ENCODE peak calls at places on chromosomes 11 and 22, in ten cellular contexts. W is GM04504; O is body of pancreas; K is M059J; U is epithelial cell of esophagus; A is fibroblast of lung; I is iris pigment epithelial cell; P is progenitor cell of endocrine pancreas; H is activated CD4-positive, CD25-positive, alpha-beta regulatory T cell; G is activated T-cell treated with anti-CD3 and anti-CD28 coated beads for 48 hours. S is an unnamed sample.

GRCh38 chr11:62854825-62855570 is 15.6 kb upstream of the WDR74 start:
- DNase-seq in P (no peak), G (no peak), W (no peak), I (peak), A (no peak), H (no peak), K (no peak), U (no peak), O (no peak), S (no peak)

GRCh38 chr11:65625628-65626342 is 10.2 kb downstream of the PCNX3 start:
- DNase-seq in K (no peak), H (no peak), A (no peak), W (no peak), O (peak), I (no peak), G (no peak), P (no peak), U (peak), S (peak)

GRCh38 chr22:37419916-37420655 is 7.2 kb downstream of the ELFN2 start:
- DNase-seq in U (peak), P (no peak), O (no peak), H (no peak), I (peak), W (no peak), A (peak), G (peak), K (peak), S (peak)

GRCh38 chr11:46352063-46352841 is 5.0 kb downstream of the DGKZ start:
- DNase-seq in A (no peak), I (no peak), G (peak), K (no peak), H (peak), P (peak), O (peak), U (peak), W (no peak), S (peak)

GRCh38 chr11:20158597-20159257 is 1.5 kb downstream of the DBX1 start:
- DNase-seq in K (peak), A (peak), P (peak), O (peak), H (no peak), W (peak), U (peak), I (peak), G (no peak), S (no peak)

GRCh38 chr11:73759520-73760065 is 1.3 kb downstream of the RAB6A start:
- DNase-seq in W (peak), H (no peak), I (peak), G (no peak), O (no peak), P (no peak), A (peak), K (peak), U (no peak), S (no peak)

GRCh38 chr11:132068556-132068955 is 698.1 kb downstream of the NTM start:
- DNase-seq in P (no peak), K (no peak), W (no peak), U (no peak), O (no peak), I (no peak), A (peak), H (no peak), G (no peak), S (no peak)

GRCh38 chr11:94805994-94806393 is 37.8 kb downstream of the AMOTL1 start:
- DNase-seq in W (no peak), K (no peak), H (no peak), I (peak), U (no peak), O (no peak), G (no peak), P (no peak), A (peak), S (no peak)

GRCh38 chr22:32720924-32721323 is 80.6 kb upstream of the TIMP3 start:
- DNase-seq in U (no peak), P (no peak), O (no peak), W (peak), A (peak), H (no peak), I (peak), K (peak), G (no peak), S (no peak)

GRCh38 chr11:27612932-27613669 is 87.2 kb downstream of the BDNF start:
- DNase-seq in G (no peak), W (no peak), H (no peak), O (no peak), A (no peak), U (peak), I (no peak), P (no peak), K (no peak), S (no peak)

GRCh38 chr22:34972498-34972897 is 93.5 kb upstream of the ISX start:
- DNase-seq in G (no peak), H (no peak), I (no peak), P (no peak), W (no peak), U (no peak), O (no peak), A (peak), K (peak), S (no peak)

GRCh38 chr11:117022526-117022925 is 75.7 kb downstream of the SIK3 start:
- DNase-seq in I (no peak), K (no peak), P (no peak), G (no peak), H (no peak), A (no peak), O (no peak), W (no peak), U (no peak), S (no peak)

GRCh38 chr11:68206211-68206610 is 6.9 kb downstream of the KMT5B start:
- DNase-seq in K (peak), W (peak), O (no peak), U (peak), H (no peak), I (peak), P (no peak), A (peak), G (no peak), S (no peak)

GRCh38 chr11:96752221-96752620 is 362.4 kb downstream of the JRKL start:
- DNase-seq in A (no peak), G (no peak), O (no peak), K (no peak), W (no peak), I (no peak), U (no peak), H (no peak), P (no peak), S (no peak)

GRCh38 chr11:130602700-130603584 is 154.5 kb downstream of the ADAMTS15 start:
- DNase-seq in K (no peak), G (no peak), A (no peak), P (no peak), I (no peak), O (peak), H (no peak), U (no peak), W (no peak), S (no peak)

GRCh38 chr22:36991220-36991619 is 28.0 kb downstream of the TST start:
- DNase-seq in H (no peak), I (no peak), W (no peak), P (no peak), A (no peak), G (no peak), K (no peak), U (no peak), O (no peak), S (no peak)

GRCh38 chr22:36738416-36739020 is 35.0 kb upstream of the CACNG2 start:
- DNase-seq in P (no peak), H (no peak), K (no peak), W (no peak), U (no peak), O (no peak), A (no peak), G (no peak), I (no peak), S (no peak)

GRCh38 chr11:68014157-68014965 is 4.2 kb downstream of the ALDH3B1 start:
- DNase-seq in H (no peak), I (peak), A (peak), G (no peak), U (peak), W (no peak), O (peak), K (peak), P (no peak), S (no peak)

GRCh38 chr22:24952837-24953293 is 349 bp downstream of the KIAA1671 start:
- DNase-seq in I (peak), P (peak), W (no peak), U (peak), H (no peak), K (peak), G (no peak), O (peak), A (peak), S (peak)

GRCh38 chr11:77093056-77093891 is 9.4 kb upstream of the OMP start:
- DNase-seq in I (no peak), H (no peak), O (no peak), G (no peak), K (no peak), P (no peak), U (no peak), W (no peak), A (no peak), S (no peak)

GRCh38 chr11:12494699-12495098 is 117.3 kb downstream of the PARVA start:
- DNase-seq in W (peak), H (no peak), U (peak), P (no peak), I (peak), A (peak), G (no peak), K (peak), O (no peak), S (no peak)

GRCh38 chr11:67418476-67419281 is 3.2 kb downstream of the CARNS1 start:
- DNase-seq in P (no peak), U (no peak), H (peak), G (no peak), O (peak), K (no peak), A (no peak), W (no peak), I (no peak), S (no peak)

GRCh38 chr11:69726481-69726880 is 22.7 kb upstream of the FGF19 start:
- DNase-seq in O (no peak), I (no peak), W (no peak), A (no peak), P (no peak), U (no peak), K (no peak), G (no peak), H (no peak), S (no peak)

GRCh38 chr11:121389651-121390050 is 62.5 kb upstream of the SORL1 start:
- DNase-seq in K (peak), H (no peak), G (no peak), W (no peak), I (no peak), O (peak), U (peak), P (no peak), A (peak), S (no peak)

GRCh38 chr11:126029805-126030204 is 32.9 kb downstream of the CDON start:
- DNase-seq in H (no peak), U (no peak), P (no peak), K (no peak), I (no peak), G (no peak), W (no peak), A (no peak), O (no peak), S (no peak)

GRCh38 chr22:17997456-17997855 is 26.9 kb downstream of the MICAL3 start:
- DNase-seq in W (no peak), K (peak), P (no peak), O (no peak), A (peak), U (peak), G (no peak), H (no peak), I (peak), S (no peak)

GRCh38 chr11:126166413-126166812 is 45.0 kb downstream of the RPUSD4 start:
- DNase-seq in W (no peak), K (no peak), G (no peak), O (no peak), U (no peak), P (no peak), H (no peak), A (no peak), I (no peak), S (no peak)

GRCh38 chr11:61290905-61291690 is 4.0 kb downstream of the VWCE start:
- DNase-seq in I (no peak), H (no peak), U (no peak), W (no peak), P (no peak), A (no peak), O (no peak), K (no peak), G (peak), S (peak)

GRCh38 chr11:12803086-12803826 is 129.0 kb downstream of the TEAD1 start:
- DNase-seq in G (no peak), O (no peak), H (no peak), W (no peak), K (peak), I (peak), U (peak), A (peak), P (no peak), S (no peak)

GRCh38 chr11:64372802-64373597 is 14.0 kb downstream of the RPS6KA4 start:
- DNase-seq in W (no peak), H (no peak), P (no peak), I (peak), U (no peak), K (peak), O (peak), G (no peak), A (no peak), S (peak)

GRCh38 chr11:2830030-2830812 is 55.4 kb downstream of the CDKN1C start:
- DNase-seq in K (no peak), P (no peak), O (no peak), W (no peak), U (no peak), H (no peak), A (no peak), I (no peak), G (no peak), S (no peak)

GRCh38 chr11:128501576-128502549 is 85.5 kb downstream of the ETS1 start:
- DNase-seq in O (peak), U (no peak), P (no peak), G (no peak), W (no peak), I (peak), H (no peak), A (peak), K (peak), S (no peak)

GRCh38 chr22:20550851-20551744 is 43.7 kb downstream of the MED15 start:
- DNase-seq in H (peak), K (no peak), P (no peak), O (no peak), G (peak), I (peak), U (peak), W (no peak), A (peak), S (no peak)

GRCh38 chr11:17208257-17208999 is 642 bp upstream of the PIK3C2A start:
- DNase-seq in A (peak), W (no peak), O (peak), H (no peak), K (peak), U (peak), P (peak), I (peak), G (no peak), S (no peak)

GRCh38 chr11:1852885-1853284 is at the start of gene LSP1:
- DNase-seq in P (no peak), G (peak), O (no peak), H (peak), I (no peak), A (no peak), K (no peak), W (no peak), U (no peak), S (no peak)

GRCh38 chr11:86103808-86104207 is 34.9 kb upstream of the PICALM start:
- DNase-seq in G (no peak), O (no peak), K (no peak), H (no peak), U (no peak), I (peak), A (peak), P (no peak), W (no peak), S (no peak)

GRCh38 chr11:126318642-126319373 is 14.9 kb downstream of the DCPS start:
- DNase-seq in G (no peak), P (no peak), O (no peak), U (peak), I (peak), W (peak), H (no peak), K (peak), A (peak), S (no peak)

S was measured in H1.